ENCODE peak calls at places on chromosomes 1 and 21, in five cellular contexts. J is Right ventricle myocardium superior; E is immature natural killer cell; Q is stimulated activated CD4-positive, alpha-beta T cell treated with anti-CD3 and anti-CD28 coated beads, Interleukin-15, amount 100 ng/mL, for 24 hours; Z is WTC11. A is an unnamed sample.
A peak's percentile ranks its signal among the peaks of the same experiment; 100 is the strongest.

GRCh38 chr21:38954450-38955059 is 148.8 kb downstream of the ETS2 start:
- DNase-seq in J (no peak), E (no peak), Q (no peak), Z (no peak), A (no peak)

GRCh38 chr1:52102336-52103013 is 39.4 kb upstream of the ZFYVE9 start:
- DNase-seq in J (no peak), E (no peak), Q (no peak), Z (no peak), A (peak; percentile 38)

GRCh38 chr1:206901944-206902343 is 4.7 kb downstream of the IL24 start:
- DNase-seq in J (no peak), E (no peak), Q (no peak), Z (no peak), A (no peak)

GRCh38 chr1:234975941-234976871 is 152.4 kb downstream of the TOMM20 start:
- DNase-seq in J (peak; percentile 61), E (no peak), Q (no peak), Z (no peak), A (no peak)

GRCh38 chr1:17529381-17529780 is 10.1 kb upstream of the ARHGEF10L start:
- DNase-seq in J (no peak), E (no peak), Q (no peak), Z (no peak), A (no peak)

GRCh38 chr1:160942926-160943325 is 11.7 kb downstream of the ITLN2 start:
- DNase-seq in J (no peak), E (no peak), Q (no peak), Z (no peak), A (peak; percentile 11)

GRCh38 chr1:189775343-189775742 is 702.3 kb downstream of the BRINP3 start:
- DNase-seq in J (no peak), E (no peak), Q (no peak), Z (no peak), A (peak; percentile 94)

GRCh38 chr1:221087919-221088318 is 208.7 kb downstream of the HLX start:
- DNase-seq in J (no peak), E (no peak), Q (no peak), Z (no peak), A (peak; percentile 33)

GRCh38 chr1:93991269-93991668 is 82.0 kb upstream of the GCLM start:
- DNase-seq in J (no peak), E (no peak), Q (no peak), Z (no peak), A (no peak)

GRCh38 chr21:38741976-38742309 is 63.8 kb upstream of the ETS2 start:
- DNase-seq in J (no peak), E (no peak), Q (no peak), Z (no peak), A (no peak)

GRCh38 chr1:9128161-9128519 is 762 bp downstream of the GPR157 start:
- DNase-seq in J (peak; percentile 64), E (no peak), Q (peak; percentile 8), Z (no peak), A (no peak)

GRCh38 chr21:25501996-25502665 is 105.2 kb downstream of the MRPL39 start:
- DNase-seq in J (no peak), E (no peak), Q (peak; percentile 78), Z (no peak), A (no peak)

GRCh38 chr1:27572019-27572678 is 31.8 kb downstream of the AHDC1 start:
- DNase-seq in J (peak; percentile 37), E (no peak), Q (no peak), Z (no peak), A (peak; percentile 45)

GRCh38 chr1:173409613-173410012 is 67.5 kb upstream of the PRDX6 start:
- DNase-seq in J (peak; percentile 66), E (peak; percentile 27), Q (no peak), Z (no peak), A (peak; percentile 92)